ENCODE peak calls at places on chromosomes 4 and X, in eight cellular contexts. B is M059J, A is astrocyte of the cerebellum, N is fibroblast of lung, J is smooth muscle cell of the brain vasculature, E is NT2/D1, L is NCI-H774, Z is ACHN. G is an unnamed sample.

GRCh38 chr4:30863031-30863430 is 142.9 kb downstream of the PCDH7 start:
- DNase-seq in B (no peak), A (peak), N (peak), J (no peak), E (no peak), L (no peak), Z (no peak), G (no peak)

GRCh38 chrX:2541603-2542002 is 40.8 kb upstream of the DHRSX start:
- DNase-seq in B (no peak), A (no peak), N (no peak), J (no peak), E (no peak), L (no peak), Z (no peak), G (no peak)

GRCh38 chr4:22410645-22411247 is 105.1 kb downstream of the ADGRA3 start:
- DNase-seq in B (peak), A (no peak), N (no peak), J (no peak), E (no peak), L (peak), Z (peak), G (no peak)

GRCh38 chrX:9873360-9873759 is 87.1 kb downstream of the SHROOM2 start:
- DNase-seq in B (no peak), A (no peak), N (no peak), J (no peak), E (no peak), L (no peak), Z (no peak), G (no peak)

GRCh38 chr4:3406431-3406830 is 35.3 kb upstream of the HGFAC start:
- DNase-seq in B (no peak), A (no peak), N (no peak), J (no peak), E (no peak), L (no peak), Z (no peak), G (no peak)

GRCh38 chr4:20252656-20253271 is 1.1 kb downstream of the SLIT2 start:
- DNase-seq in B (peak), A (no peak), N (peak), J (no peak), E (no peak), L (peak), Z (peak), G (peak)

GRCh38 chr4:101792056-101792575 is 1.6 kb downstream of the BANK1 start:
- DNase-seq in B (no peak), A (no peak), N (peak), J (no peak), E (no peak), L (no peak), Z (no peak), G (no peak)

GRCh38 chr4:168836482-168836881 is 173.6 kb downstream of the CBR4 start:
- DNase-seq in B (no peak), A (no peak), N (peak), J (no peak), E (no peak), L (no peak), Z (no peak), G (peak)

GRCh38 chrX:101693476-101693875 is 33.8 kb upstream of the ARMCX2 start:
- DNase-seq in B (no peak), A (no peak), N (no peak), J (no peak), E (no peak), L (no peak), Z (no peak), G (no peak)

GRCh38 chr4:74479009-74479408 is 34.1 kb downstream of the AREG start:
- DNase-seq in B (no peak), A (no peak), N (no peak), J (no peak), E (no peak), L (no peak), Z (no peak), G (no peak)

GRCh38 chrX:5823861-5824260 is 404.8 kb downstream of the NLGN4X start:
- DNase-seq in B (no peak), A (no peak), N (no peak), J (no peak), E (no peak), L (no peak), Z (no peak), G (peak)

GRCh38 chr4:152073738-152074137 is 312.9 kb upstream of the GATB start:
- DNase-seq in B (peak), A (no peak), N (peak), J (no peak), E (no peak), L (no peak), Z (no peak), G (no peak)

GRCh38 chrX:12089740-12090139 is 48.5 kb upstream of the FRMPD4 start:
- DNase-seq in B (no peak), A (no peak), N (no peak), J (no peak), E (no peak), L (no peak), Z (no peak), G (no peak)

GRCh38 chr4:175282407-175282806 is 364.2 kb downstream of the ADAM29 start:
- DNase-seq in B (no peak), A (no peak), N (peak), J (no peak), E (no peak), L (no peak), Z (no peak), G (no peak)

GRCh38 chr4:153001626-153002025 is 65.5 kb downstream of the FHDC1 start:
- DNase-seq in B (no peak), A (no peak), N (no peak), J (no peak), E (no peak), L (no peak), Z (no peak), G (no peak)

G was measured in head of caudate nucleus.